ENCODE peak calls at places on chromosome 2, in seven cellular contexts. L is ovary, B is PC-9, Z is RWPE2, Y is endothelial cell, P is epithelial cell of esophagus, A is BJ. O is an unnamed sample.

GRCh38 chr2:29115797-29116781 is 874 bp downstream of the CLIP4 start:
- DNase-seq in L (peak), B (peak), Z (no peak), Y (no peak), P (peak), A (peak), O (peak)

GRCh38 chr2:11389551-11390528 is 45.4 kb upstream of the ROCK2 start:
- DNase-seq in L (no peak), B (peak), Z (no peak), Y (no peak), P (peak), A (no peak), O (peak)

GRCh38 chr2:64363140-64363539 is 90.8 kb upstream of the LGALSL start:
- DNase-seq in L (no peak), B (no peak), Z (no peak), Y (no peak), P (no peak), A (no peak), O (no peak)

GRCh38 chr2:199457147-199458016 is at the start of gene SATB2:
- DNase-seq in L (no peak), B (peak), Z (peak), Y (peak), P (peak), A (no peak), O (peak)

GRCh38 chr2:200259577-200259957 is 46.9 kb upstream of the SPATS2L start:
- DNase-seq in L (no peak), B (peak), Z (no peak), Y (no peak), P (peak), A (no peak), O (peak)

GRCh38 chr2:189599245-189599644 is 18.7 kb upstream of the SLC40A1 start:
- DNase-seq in L (no peak), B (no peak), Z (no peak), Y (no peak), P (no peak), A (no peak), O (no peak)

GRCh38 chr2:33526132-33526531 is 49.7 kb downstream of the RASGRP3 start:
- DNase-seq in L (no peak), B (no peak), Z (no peak), Y (no peak), P (no peak), A (no peak), O (no peak)

GRCh38 chr2:224712346-224712745 is 3.8 kb downstream of the CCDC195 start:
- DNase-seq in L (no peak), B (no peak), Z (no peak), Y (no peak), P (no peak), A (no peak), O (no peak)

GRCh38 chr2:241871538-241872312 is 2.2 kb downstream of the RTP5 start:
- DNase-seq in L (no peak), B (no peak), Z (no peak), Y (no peak), P (no peak), A (no peak), O (no peak)

GRCh38 chr2:227295806-227296205 is 29.2 kb upstream of the MFF start:
- DNase-seq in L (no peak), B (no peak), Z (no peak), Y (no peak), P (no peak), A (no peak), O (no peak)

GRCh38 chr2:195312662-195313061 is 344.4 kb upstream of the SLC39A10 start:
- DNase-seq in L (no peak), B (no peak), Z (no peak), Y (no peak), P (no peak), A (no peak), O (no peak)

GRCh38 chr2:11286749-11287148 is 57.7 kb downstream of the ROCK2 start:
- DNase-seq in L (no peak), B (no peak), Z (no peak), Y (no peak), P (peak), A (no peak), O (no peak)

GRCh38 chr2:214232266-214232665 is 178.6 kb upstream of the VWC2L start:
- DNase-seq in L (no peak), B (no peak), Z (no peak), Y (no peak), P (no peak), A (no peak), O (no peak)

GRCh38 chr2:230862292-230862691 is 2.5 kb upstream of the ITM2C start:
- DNase-seq in L (no peak), B (no peak), Z (no peak), Y (no peak), P (no peak), A (no peak), O (no peak)

GRCh38 chr2:42089340-42089925 is 41.6 kb downstream of the PKDCC start:
- DNase-seq in L (peak), B (peak), Z (no peak), Y (peak), P (peak), A (no peak), O (peak)

GRCh38 chr2:167534443-167534842 is 646.2 kb downstream of the XIRP2 start:
- DNase-seq in L (no peak), B (no peak), Z (no peak), Y (no peak), P (no peak), A (no peak), O (no peak)

GRCh38 chr2:673615-674318 is 3.4 kb downstream of the TMEM18 start:
- DNase-seq in L (no peak), B (no peak), Z (no peak), Y (no peak), P (no peak), A (no peak), O (no peak)

GRCh38 chr2:44397447-44397846 is 35.7 kb downstream of the CAMKMT start:
- DNase-seq in L (no peak), B (no peak), Z (no peak), Y (no peak), P (no peak), A (no peak), O (no peak)

GRCh38 chr2:44398243-44398897 is 36.6 kb downstream of the CAMKMT start:
- DNase-seq in L (no peak), B (no peak), Z (no peak), Y (no peak), P (no peak), A (no peak), O (no peak)

GRCh38 chr2:44389895-44390294 is 28.1 kb downstream of the CAMKMT start:
- DNase-seq in L (no peak), B (no peak), Z (no peak), Y (no peak), P (no peak), A (no peak), O (no peak)

GRCh38 chr2:44388877-44389276 is 27.1 kb downstream of the CAMKMT start:
- DNase-seq in L (no peak), B (no peak), Z (no peak), Y (no peak), P (no peak), A (no peak), O (no peak)

DNA sequence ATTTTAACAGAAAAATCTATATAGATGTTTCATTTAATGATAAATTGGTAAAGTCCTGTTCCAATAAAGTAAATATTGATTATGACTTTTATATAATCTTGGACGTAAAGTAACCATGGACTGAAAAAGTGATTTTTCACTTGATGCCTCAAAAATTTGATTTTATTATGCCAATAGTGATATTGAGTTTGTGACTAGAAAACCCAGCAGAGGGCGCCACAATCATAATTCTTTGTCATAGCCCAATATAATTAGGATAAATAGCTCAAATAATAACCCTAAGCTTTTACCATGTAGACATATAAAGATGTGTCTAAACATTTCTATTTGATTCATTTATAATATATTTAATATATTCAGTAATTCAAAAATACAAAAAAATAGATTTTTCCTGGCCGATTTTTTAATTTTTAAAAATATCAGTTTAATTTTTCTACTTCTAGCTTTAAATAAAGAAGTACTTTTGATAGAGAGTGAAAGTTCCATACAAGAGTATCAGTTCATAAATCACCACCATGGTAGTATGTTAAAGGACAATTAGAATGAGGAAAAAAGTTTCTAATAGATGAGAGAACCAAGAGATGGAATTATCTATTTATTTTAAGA is 30.7 kb downstream of the CAMKMT start:
- DNase-seq in L (peak), B (peak), Z (no peak), Y (peak), P (peak), A (no peak), O (peak)
- TF ChIP-seq CTCF in L (no peak), B (peak), Z (peak), Y (peak), P (peak), A (peak), O (no peak)

DNA sequence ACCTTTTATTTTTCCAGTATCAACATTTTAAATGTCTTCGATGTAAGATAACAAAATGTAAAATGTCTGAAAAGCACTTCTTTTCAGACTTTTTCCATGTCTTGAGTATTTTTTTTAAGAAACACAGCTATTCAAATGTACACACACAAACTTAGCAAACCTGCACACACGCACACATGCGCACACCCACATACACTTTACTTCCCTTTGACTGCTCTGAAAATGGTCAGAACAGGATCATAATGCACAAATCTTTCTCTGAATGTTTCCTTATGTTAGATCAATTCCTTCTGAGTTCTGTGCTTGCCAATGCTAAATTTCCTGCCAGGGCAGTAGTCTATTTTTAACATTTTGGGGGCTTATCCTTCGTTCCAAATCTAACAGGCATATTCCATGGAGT is 136.3 kb downstream of the ZEB2 start:
- DNase-seq in L (no peak), B (no peak), Z (no peak), Y (no peak), P (no peak), A (no peak), O (no peak)
- TF ChIP-seq CTCF in L (no peak), B (no peak), Z (no peak), Y (no peak), P (no peak), A (no peak), O (no peak)

GRCh38 chr2:107804608-107805498 is 21.8 kb upstream of the RGPD4 start:
- DNase-seq in L (no peak), B (no peak), Z (no peak), Y (no peak), P (no peak), A (no peak), O (no peak)

DNA sequence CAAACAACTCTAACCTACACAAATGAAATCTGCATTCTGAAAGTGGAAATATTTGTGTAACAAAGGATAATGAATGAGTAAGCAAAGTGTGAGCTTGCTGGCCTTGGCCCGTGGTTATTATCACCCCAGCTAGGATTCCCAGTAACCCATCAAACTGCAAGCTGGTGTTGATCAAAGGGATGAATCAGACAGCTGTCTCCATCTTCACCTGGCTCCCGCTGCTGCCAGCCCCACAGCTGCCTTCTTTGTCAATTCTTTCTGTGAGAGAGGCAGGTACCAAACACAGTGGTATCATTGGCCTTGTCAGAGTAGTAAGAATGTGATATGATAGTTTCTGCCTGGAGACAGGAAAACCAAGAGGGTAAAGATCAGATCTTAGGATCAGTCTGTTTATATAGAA is 25.2 kb upstream of the RGPD4 start:
- DNase-seq in L (no peak), B (no peak), Z (no peak), Y (no peak), P (peak), A (no peak), O (no peak)
- TF ChIP-seq CTCF in L (no peak), B (no peak), Z (no peak), Y (no peak), P (no peak), A (no peak), O (no peak)

DNA sequence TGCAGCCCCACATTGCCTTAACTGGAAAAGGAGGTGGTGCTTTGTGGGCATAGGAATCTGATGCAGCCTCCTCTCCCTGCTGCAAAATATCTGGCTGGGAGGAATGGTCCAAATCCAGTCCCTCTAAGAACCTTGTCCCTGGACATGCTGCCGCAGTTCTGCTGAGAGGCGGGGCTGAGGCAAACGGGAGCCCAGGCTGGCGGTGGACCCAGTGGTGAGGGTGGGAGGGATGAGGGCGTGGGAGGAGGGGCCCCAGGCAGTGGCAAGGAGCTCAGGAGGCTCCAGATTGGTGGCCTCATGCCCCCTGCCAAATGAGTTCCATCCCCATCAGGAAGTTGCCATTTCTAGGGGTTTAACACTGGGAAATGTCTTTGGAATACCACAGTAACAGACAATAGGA is 36.2 kb downstream of the ZAP70 start:
- DNase-seq in L (no peak), B (no peak), Z (peak), Y (no peak), P (no peak), A (no peak), O (no peak)
- TF ChIP-seq CTCF in L (no peak), B (no peak), Z (no peak), Y (no peak), P (no peak), A (no peak), O (no peak)

DNA sequence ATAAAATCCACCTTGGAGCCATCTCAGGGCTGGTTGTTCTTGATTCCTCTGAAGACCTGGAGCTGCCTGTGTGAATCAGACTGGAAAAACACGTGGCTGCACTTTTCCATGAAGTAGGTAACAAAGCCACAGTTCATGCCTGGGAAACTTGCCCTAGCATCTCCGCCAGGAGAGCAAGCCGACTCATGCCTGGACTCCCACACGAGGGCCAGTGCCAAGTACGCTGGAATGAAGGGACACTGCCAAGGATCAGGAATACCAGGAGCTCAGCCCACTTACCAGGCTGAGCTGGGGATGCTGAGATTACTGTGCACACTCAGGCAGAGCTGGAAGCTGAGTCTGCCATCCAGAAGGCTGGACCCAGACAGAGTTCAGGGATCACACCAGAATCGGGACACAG is 10.9 kb upstream of the FHL2 start:
- DNase-seq in L (peak), B (no peak), Z (peak), Y (no peak), P (peak), A (peak), O (no peak)
- TF ChIP-seq CTCF in L (no peak), B (no peak), Z (no peak), Y (no peak), P (no peak), A (no peak), O (no peak)

DNA sequence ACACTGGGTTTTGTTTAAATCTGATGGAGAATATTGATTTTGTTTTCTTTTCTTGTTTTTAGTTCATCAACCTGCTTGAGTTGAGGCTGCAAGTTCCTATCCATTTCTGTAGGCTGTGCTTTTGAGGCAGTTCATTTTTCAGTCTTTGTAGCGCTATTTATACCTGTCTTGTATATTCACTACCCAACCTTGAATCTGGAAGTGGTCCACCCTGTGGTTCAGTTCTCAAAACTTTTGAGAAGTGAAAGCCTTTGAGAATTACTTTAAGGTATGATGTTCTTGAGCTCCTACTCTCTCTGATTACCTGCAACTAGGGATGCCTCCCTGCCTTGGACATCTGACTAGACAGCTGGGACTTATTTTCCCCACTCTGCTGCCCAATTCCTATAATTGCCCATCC is 53.5 kb upstream of the KCNE4 start:
- DNase-seq in L (no peak), B (no peak), Z (no peak), Y (no peak), P (no peak), A (no peak), O (no peak)
- TF ChIP-seq CTCF in L (no peak), B (no peak), Z (no peak), Y (no peak), P (no peak), A (no peak), O (no peak)

GRCh38 chr2:61898810-61899209 is 6.7 kb upstream of the COMMD1 start:
- DNase-seq in L (no peak), B (peak), Z (no peak), Y (no peak), P (peak), A (no peak), O (peak)
- TF ChIP-seq CTCF in L (no peak), B (peak), Z (peak), Y (no peak), P (peak), A (peak), O (no peak)

GRCh38 chr2:102301867-102302362 is 9.4 kb upstream of the IL1RL1 start:
- DNase-seq in L (no peak), B (no peak), Z (no peak), Y (peak), P (peak), A (no peak), O (no peak)
- TF ChIP-seq CTCF in L (no peak), B (no peak), Z (peak), Y (no peak), P (peak), A (peak), O (no peak)

GRCh38 chr2:15645300-15645699 is 53.6 kb downstream of the DDX1 start:
- DNase-seq in L (no peak), B (no peak), Z (no peak), Y (no peak), P (no peak), A (no peak), O (no peak)
- TF ChIP-seq CTCF in L (no peak), B (no peak), Z (no peak), Y (no peak), P (no peak), A (no peak), O (no peak)

GRCh38 chr2:202871161-202872141 is at the start of gene ICA1L:
- DNase-seq in L (peak), B (peak), Z (peak), Y (peak), P (peak), A (peak), O (peak)

GRCh38 chr2:202870431-202871160 is 970 bp downstream of the ICA1L start:
- DNase-seq in L (peak), B (peak), Z (peak), Y (peak), P (peak), A (no peak), O (peak)
- TF ChIP-seq CTCF in L (no peak), B (peak), Z (peak), Y (peak), P (peak), A (peak), O (peak)

O was measured in Calu3.